ENCODE peak calls at places on chromosome 21, in six cellular contexts. A is neural progenitor cell, C is GM23338, I is GM23248, D is PC-3, N is OCI-LY7. S is an unnamed sample.

GRCh38 chr21:32240708-32241433 is 38.0 kb downstream of the MIS18A start:
- DNase-seq in N (no peak), A (no peak), D (no peak), C (no peak), I (no peak), S (peak; percentile 37)

GRCh38 chr21:14545906-14546480 is at the start of gene SAMSN1:
- DNase-seq in D (peak; percentile 47), C (no peak), N (no peak), A (no peak), I (no peak), S (peak; percentile 54)

GRCh38 chr21:44317241-44317782 is 17.5 kb downstream of the PFKL start:
- DNase-seq in D (no peak), N (no peak), C (no peak), I (no peak), A (no peak), S (no peak)

GRCh38 chr21:33392586-33392985 is 10.6 kb upstream of the IFNGR2 start:
- DNase-seq in A (no peak), D (no peak), N (no peak), I (no peak), C (no peak), S (no peak)

GRCh38 chr21:45292399-45293213 is 4.9 kb upstream of the POFUT2 start:
- DNase-seq in N (peak; percentile 63), A (peak; percentile 94), C (peak; percentile 91), D (peak; percentile 90), I (peak; percentile 93), S (peak; percentile 56)

GRCh38 chr21:32886339-32886738 is 114.8 kb upstream of the PAXBP1 start:
- DNase-seq in D (peak; percentile 9), N (no peak), A (no peak), I (no peak), C (no peak), S (peak; percentile 82)

GRCh38 chr21:44890338-44890931 is 16.9 kb upstream of the PTTG1IP start:
- DNase-seq in D (no peak), A (no peak), N (no peak), I (no peak), C (no peak), S (no peak)

GRCh38 chr21:40049031-40049958 is 182.1 kb downstream of the PCP4 start:
- DNase-seq in C (no peak), I (no peak), A (no peak), N (no peak), D (no peak), S (no peak)

GRCh38 chr21:35323947-35324346 is 274.8 kb upstream of the RUNX1 start:
- DNase-seq in N (no peak), I (peak; percentile 54), D (no peak), A (no peak), C (no peak), S (no peak)

GRCh38 chr21:16072692-16073091 is 342.9 kb downstream of the USP25 start:
- DNase-seq in N (no peak), D (peak; percentile 67), I (peak; percentile 93), A (no peak), C (no peak), S (no peak)

GRCh38 chr21:35084869-35085268 is 35.8 kb upstream of the RUNX1 start:
- DNase-seq in C (no peak), I (peak; percentile 90), A (no peak), D (peak; percentile 95), N (no peak), S (no peak)

GRCh38 chr21:44657635-44658183 is at the start of gene KRTAP12-3:
- DNase-seq in D (no peak), N (no peak), I (no peak), C (no peak), A (no peak), S (peak; percentile 58)

GRCh38 chr21:34129971-34130597 is 56.7 kb downstream of the MRPS6 start:
- DNase-seq in N (peak; percentile 31), A (peak; percentile 65), C (peak; percentile 75), D (no peak), I (peak; percentile 52), S (no peak)

GRCh38 chr21:33893917-33894316 is 21.7 kb downstream of the ATP5PO start:
- DNase-seq in N (no peak), C (no peak), D (no peak), A (peak; percentile 56), I (no peak), S (no peak)

DNA sequence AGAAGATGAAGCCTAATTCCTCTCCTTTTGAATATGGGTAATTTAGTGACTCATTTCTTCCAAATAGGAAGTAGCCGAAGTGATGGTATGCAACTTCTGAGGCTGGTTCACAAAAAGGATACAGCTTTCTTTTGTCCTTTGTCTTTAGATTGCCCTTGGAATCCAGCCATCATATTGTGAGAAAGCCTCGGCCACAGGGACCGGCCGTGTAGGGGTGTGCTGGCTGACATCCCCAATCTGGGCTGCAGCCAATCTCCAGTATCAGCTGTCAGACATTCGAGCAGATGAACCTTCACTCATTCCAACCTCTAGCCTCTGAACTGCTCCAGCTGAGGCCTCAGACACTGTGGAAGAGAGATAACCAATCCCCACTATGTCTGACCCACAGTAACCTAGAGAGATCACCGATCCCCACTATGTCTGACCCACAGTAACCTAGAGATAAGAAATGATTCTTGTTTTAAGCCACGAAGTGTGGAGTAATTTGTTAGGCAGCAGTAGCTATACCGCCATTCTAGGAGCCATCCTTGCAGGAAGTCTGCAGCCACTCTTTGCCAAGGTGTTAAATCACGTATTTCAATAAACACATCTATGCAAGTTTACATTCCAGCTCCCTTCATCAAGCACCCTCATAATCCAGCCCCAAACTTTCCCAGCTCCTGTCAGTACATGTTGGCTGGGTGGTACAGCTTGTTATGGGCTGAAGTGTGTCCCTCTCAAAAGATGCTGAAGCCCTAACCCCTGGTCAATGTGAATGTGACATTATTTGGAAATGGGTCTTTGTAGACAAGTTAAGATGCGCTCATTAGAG is 2.9 kb upstream of the DIP2A start:
- DNase-seq in I (peak; percentile 84), A (no peak), N (no peak), C (no peak), D (peak; percentile 64), S (no peak)
- TF ChIP-seq EZH2phosphoT487 in I (no peak), A (no peak), N (no peak), C (no peak), D (no peak), S (no peak)

GRCh38 chr21:42124081-42124480 is 53.0 kb downstream of the UMODL1 start:
- DNase-seq in C (no peak), N (no peak), I (no peak), D (no peak), A (no peak), S (no peak)

GRCh38 chr21:42123509-42123908 is 52.4 kb downstream of the UMODL1 start:
- DNase-seq in I (no peak), N (no peak), D (no peak), A (no peak), C (no peak), S (no peak)

GRCh38 chr21:42127164-42128125 is 56.3 kb downstream of the UMODL1 start:
- DNase-seq in N (no peak), C (no peak), D (no peak), A (no peak), I (no peak), S (no peak)

GRCh38 chr21:42124826-42125570 is 53.9 kb downstream of the UMODL1 start:
- DNase-seq in N (no peak), A (no peak), I (no peak), C (no peak), D (no peak), S (no peak)

DNA sequence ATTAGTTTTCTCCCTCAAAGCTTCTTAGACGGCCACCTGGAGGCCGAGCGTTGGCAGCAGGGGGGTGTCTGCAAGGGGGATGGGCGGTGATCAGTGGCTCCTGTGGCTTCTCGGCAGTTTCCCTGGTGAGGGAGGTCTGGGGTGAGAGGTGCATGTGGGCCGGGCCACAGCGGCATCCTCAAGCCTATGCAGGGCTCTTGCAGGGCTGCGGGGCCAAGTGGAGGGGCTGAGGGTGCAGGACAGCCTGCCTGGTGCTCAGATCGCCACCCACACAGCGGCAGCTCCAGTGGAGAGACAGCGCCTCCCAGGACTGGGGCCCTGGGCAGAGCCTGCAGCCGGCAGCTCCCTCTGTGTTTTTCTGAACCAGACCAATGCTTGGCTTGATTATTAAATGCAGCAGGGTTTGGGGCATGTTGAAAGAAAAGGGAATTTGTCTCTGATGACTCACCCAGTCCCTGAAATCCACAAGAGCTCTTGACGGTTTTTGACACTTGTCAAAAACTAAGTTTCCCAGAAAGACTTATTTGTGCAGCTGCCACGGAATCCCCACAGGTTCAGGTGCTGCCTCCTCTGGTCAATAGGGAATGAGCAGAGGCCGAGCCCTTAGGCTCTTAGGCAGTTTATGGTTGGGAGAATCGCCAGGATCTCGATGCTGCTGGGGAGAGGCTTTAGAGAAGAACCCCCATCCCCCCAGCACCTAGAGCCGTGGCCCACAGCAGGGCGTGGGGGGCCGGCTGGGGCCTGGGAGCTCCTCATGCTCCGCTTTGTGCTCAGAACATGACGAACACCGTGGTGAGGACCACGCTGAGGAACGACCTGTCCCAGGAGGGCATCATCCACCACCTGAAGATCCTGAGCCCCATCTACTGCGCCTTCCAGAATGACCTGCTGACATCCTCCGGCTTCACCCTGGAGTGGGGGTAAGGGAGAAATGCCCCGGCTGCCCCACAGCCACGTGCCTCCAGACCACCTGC is 54.7 kb downstream of the UMODL1 start:
- DNase-seq in D (peak; percentile 64), N (peak; percentile 64), I (peak; percentile 54), A (peak; percentile 43), C (peak; percentile 54), S (no peak)
- TF ChIP-seq EZH2phosphoT487 in D (no peak), N (no peak), I (no peak), A (no peak), C (no peak), S (no peak)

GRCh38 chr21:38438476-38438893 is 59.8 kb downstream of the ERG start:
- DNase-seq in I (peak; percentile 59), N (no peak), C (no peak), D (peak; percentile 16), A (no peak), S (no peak)
- TF ChIP-seq EZH2phosphoT487 in I (no peak), N (no peak), C (no peak), D (no peak), A (no peak), S (no peak)

DNA sequence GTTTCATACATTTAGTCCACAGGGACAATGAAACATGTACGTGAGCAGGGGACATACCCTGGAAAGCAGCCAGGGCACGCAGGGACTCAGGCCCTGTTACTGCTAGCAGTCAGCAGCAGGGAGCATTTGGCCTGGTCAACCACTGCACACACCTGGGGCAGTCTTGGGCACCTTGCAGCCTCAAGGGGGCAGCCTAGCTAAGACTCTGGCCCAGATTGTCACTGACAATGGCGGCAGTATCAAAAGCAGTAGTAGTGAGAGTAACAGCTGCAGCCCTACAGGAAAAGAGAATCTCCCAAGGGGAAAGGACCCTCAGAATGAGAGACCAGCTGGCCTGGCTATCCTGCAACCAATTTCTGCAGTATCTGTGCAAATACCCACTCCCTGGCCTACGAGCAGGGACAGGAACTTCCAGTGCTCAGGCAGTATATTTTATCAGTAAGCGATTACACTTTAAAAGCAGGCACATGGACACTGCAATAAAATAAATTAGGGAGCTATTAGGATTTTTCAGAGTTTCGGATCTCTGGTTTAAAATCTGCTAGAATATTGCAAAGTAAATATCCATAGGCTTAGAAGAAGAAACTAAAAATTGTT is 475.6 kb downstream of the LTN1 start:
- DNase-seq in C (peak; percentile 92), A (peak; percentile 90), D (peak; percentile 77), N (peak; percentile 88), I (peak; percentile 10), S (peak; percentile 89)
- TF ChIP-seq EZH2phosphoT487 in C (no peak), A (no peak), D (no peak), N (no peak), I (no peak), S (no peak)

DNA sequence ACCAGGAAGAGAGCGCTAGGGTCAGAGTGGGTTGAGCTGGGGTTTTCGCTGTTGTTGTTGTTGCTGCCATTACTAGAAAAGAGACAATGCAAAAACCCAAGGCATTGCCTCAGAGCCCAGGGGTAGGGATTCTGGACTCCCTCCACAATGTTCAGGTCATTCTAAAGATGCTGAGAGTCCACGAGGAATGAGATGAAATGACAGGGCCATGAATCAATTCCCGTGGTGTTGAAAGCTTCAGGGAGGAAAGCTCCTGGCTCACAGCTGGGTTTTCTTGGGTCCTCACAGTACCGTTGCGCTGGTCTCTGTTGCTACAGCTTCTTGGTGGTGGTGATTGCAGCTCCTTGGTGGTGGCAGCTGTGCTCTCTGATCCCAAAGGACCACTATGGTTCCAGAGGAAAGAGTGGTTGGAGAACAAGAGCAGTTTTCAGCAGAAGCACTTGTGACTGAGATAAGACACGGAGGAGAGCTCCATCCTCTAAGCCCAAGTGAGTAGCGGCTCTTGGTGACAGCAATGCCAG is 58.2 kb downstream of the ETS2 start:
- DNase-seq in I (no peak), D (no peak), N (no peak), C (no peak), A (no peak), S (no peak)
- TF ChIP-seq EZH2phosphoT487 in I (no peak), D (no peak), N (no peak), C (no peak), A (no peak), S (no peak)

S was measured in MM.1S.